ENCODE peak calls at places on chromosomes 5 and 9, in nine cellular contexts. X, K, S, B, R, T, G, Z and U are unnamed samples.

GRCh38 chr5:15752886-15753285 is 252.9 kb downstream of the FBXL7 start:
- DNase-seq in R (no peak), B (no peak), T (peak; percentile 66), Z (no peak), X (no peak), G (no peak), S (peak; percentile 72), K (no peak), U (peak; percentile 74)

GRCh38 chr9:78858266-78858665 is 561.3 kb downstream of the PSAT1 start:
- DNase-seq in Z (no peak), T (no peak), B (no peak), S (no peak), K (no peak), R (no peak), G (no peak), X (no peak), U (peak; percentile 35)

GRCh38 chr9:120397453-120397852 is 182.5 kb downstream of the CDK5RAP2 start:
- DNase-seq in X (no peak), Z (no peak), T (no peak), B (no peak), S (no peak), G (no peak), K (no peak), R (no peak), U (no peak)

GRCh38 chr9:133572821-133573361 is 36.3 kb downstream of the FAM163B start:
- DNase-seq in G (no peak), T (no peak), B (no peak), X (no peak), Z (no peak), R (no peak), S (no peak), K (no peak), U (peak; percentile 25)

GRCh38 chr9:113482991-113483675 is 19.6 kb downstream of the RGS3 start:
- DNase-seq in S (no peak), G (no peak), T (no peak), K (no peak), X (no peak), Z (no peak), B (no peak), R (no peak), U (no peak)

GRCh38 chr5:180159756-180160155 is 49.3 kb downstream of the RASGEF1C start:
- DNase-seq in R (no peak), G (no peak), S (no peak), B (no peak), T (peak; percentile 22), K (no peak), Z (no peak), X (no peak), U (peak; percentile 21)

GRCh38 chr5:177494356-177495195 is 2.8 kb downstream of the PDLIM7 start:
- DNase-seq in G (peak; percentile 82), X (peak; percentile 55), B (peak; percentile 49), S (peak; percentile 90), T (peak; percentile 97), Z (peak; percentile 95), K (no peak), R (peak; percentile 89), U (peak; percentile 92)

GRCh38 chr5:143399616-143400540 is 3.6 kb downstream of the NR3C1 start:
- DNase-seq in S (no peak), B (no peak), Z (no peak), K (no peak), X (no peak), R (no peak), T (peak; percentile 30), G (no peak), U (peak; percentile 22)

GRCh38 chr5:77255617-77256016 is 45.1 kb downstream of the PDE8B start:
- DNase-seq in B (no peak), T (no peak), S (no peak), X (no peak), R (no peak), G (no peak), K (peak; percentile 80), Z (no peak), U (no peak)

GRCh38 chr9:134058716-134059115 is 9.1 kb downstream of the BRD3 start:
- DNase-seq in T (peak; percentile 32), R (no peak), K (no peak), Z (no peak), S (no peak), X (peak; percentile 0), G (peak; percentile 19), B (peak; percentile 7), U (peak; percentile 14)